ENCODE peak calls at places on chromosome 6, in six cellular contexts. One of them, this sample, is unnamed.

GRCh38 chr6:712805-713204 is 19.9 kb upstream of the EXOC2 start:
- DNase-seq in breast epithelium: no peak
- DNase-seq in cardiac muscle cell: no peak
- DNase-seq in heart right ventricle: no peak
- DNase-seq in prostate gland: no peak
- DNase-seq in psoas muscle: no peak
- DNase-seq in this sample: no peak

GRCh38 chr6:34515473-34516387 is 40.4 kb downstream of the SPDEF start:
- DNase-seq in breast epithelium: no peak
- DNase-seq in cardiac muscle cell: no peak
- DNase-seq in heart right ventricle: no peak
- DNase-seq in prostate gland: no peak
- DNase-seq in psoas muscle: no peak
- DNase-seq in this sample: no peak

GRCh38 chr6:126123226-126123625 is 136.9 kb downstream of the TRMT11 start:
- DNase-seq in breast epithelium: no peak
- DNase-seq in cardiac muscle cell: peak; percentile 59
- DNase-seq in heart right ventricle: no peak
- DNase-seq in prostate gland: no peak
- DNase-seq in psoas muscle: no peak
- DNase-seq in this sample: peak; percentile 46

GRCh38 chr6:152598421-152598820 is 38.7 kb downstream of the SYNE1 start:
- DNase-seq in breast epithelium: no peak
- DNase-seq in cardiac muscle cell: peak; percentile 21
- DNase-seq in heart right ventricle: no peak
- DNase-seq in prostate gland: no peak
- DNase-seq in psoas muscle: no peak
- DNase-seq in this sample: no peak

GRCh38 chr6:13581700-13582229 is 7.4 kb downstream of the SIRT5 start:
- DNase-seq in breast epithelium: no peak
- DNase-seq in cardiac muscle cell: no peak
- DNase-seq in heart right ventricle: no peak
- DNase-seq in prostate gland: no peak
- DNase-seq in psoas muscle: no peak
- DNase-seq in this sample: no peak

GRCh38 chr6:154071711-154072110 is 32.7 kb downstream of the OPRM1 start:
- DNase-seq in breast epithelium: no peak
- DNase-seq in cardiac muscle cell: no peak
- DNase-seq in heart right ventricle: no peak
- DNase-seq in prostate gland: no peak
- DNase-seq in psoas muscle: no peak
- DNase-seq in this sample: no peak

GRCh38 chr6:12163149-12163548 is 127.0 kb upstream of the EDN1 start:
- DNase-seq in breast epithelium: no peak
- DNase-seq in cardiac muscle cell: no peak
- DNase-seq in heart right ventricle: no peak
- DNase-seq in prostate gland: no peak
- DNase-seq in psoas muscle: no peak
- DNase-seq in this sample: no peak

GRCh38 chr6:38933426-38933825 is 115.2 kb upstream of the GLP1R start:
- DNase-seq in breast epithelium: no peak
- DNase-seq in cardiac muscle cell: peak; percentile 21
- DNase-seq in heart right ventricle: no peak
- DNase-seq in prostate gland: no peak
- DNase-seq in psoas muscle: no peak
- DNase-seq in this sample: peak; percentile 42

GRCh38 chr6:3884007-3884745 is 35.0 kb downstream of the FAM50B start:
- DNase-seq in breast epithelium: no peak
- DNase-seq in cardiac muscle cell: peak; percentile 77
- DNase-seq in heart right ventricle: no peak
- DNase-seq in prostate gland: no peak
- DNase-seq in psoas muscle: no peak
- DNase-seq in this sample: peak; percentile 47

GRCh38 chr6:52284131-52284459 is 447 bp downstream of the MCM3 start:
- DNase-seq in breast epithelium: peak; percentile 26
- DNase-seq in cardiac muscle cell: no peak
- DNase-seq in heart right ventricle: no peak
- DNase-seq in prostate gland: peak; percentile 21
- DNase-seq in psoas muscle: no peak
- DNase-seq in this sample: no peak

GRCh38 chr6:14228571-14228970 is 111.0 kb downstream of the CD83 start:
- DNase-seq in breast epithelium: no peak
- DNase-seq in cardiac muscle cell: peak; percentile 27
- DNase-seq in heart right ventricle: no peak
- DNase-seq in prostate gland: no peak
- DNase-seq in psoas muscle: no peak
- DNase-seq in this sample: no peak

GRCh38 chr6:21431526-21431925 is 162.0 kb upstream of the SOX4 start:
- DNase-seq in breast epithelium: no peak
- DNase-seq in cardiac muscle cell: no peak
- DNase-seq in heart right ventricle: no peak
- DNase-seq in prostate gland: no peak
- DNase-seq in psoas muscle: no peak
- DNase-seq in this sample: no peak

GRCh38 chr6:151196571-151196970 is 43.2 kb upstream of the AKAP12 start:
- DNase-seq in breast epithelium: peak; percentile 52
- DNase-seq in cardiac muscle cell: peak; percentile 93
- DNase-seq in heart right ventricle: no peak
- DNase-seq in prostate gland: no peak
- DNase-seq in psoas muscle: peak; percentile 36
- DNase-seq in this sample: no peak

GRCh38 chr6:15879372-15880261 is 216.8 kb upstream of the DTNBP1 start:
- DNase-seq in breast epithelium: no peak
- DNase-seq in cardiac muscle cell: peak; percentile 79
- DNase-seq in heart right ventricle: peak; percentile 81
- DNase-seq in prostate gland: no peak
- DNase-seq in psoas muscle: peak; percentile 71
- DNase-seq in this sample: peak; percentile 32

GRCh38 chr6:45684476-45684875 is 306.7 kb upstream of the SUPT3H start:
- DNase-seq in breast epithelium: no peak
- DNase-seq in cardiac muscle cell: no peak
- DNase-seq in heart right ventricle: no peak
- DNase-seq in prostate gland: no peak
- DNase-seq in psoas muscle: no peak
- DNase-seq in this sample: no peak

GRCh38 chr6:125700591-125701353 is 48.7 kb upstream of the HEY2 start:
- DNase-seq in breast epithelium: no peak
- DNase-seq in cardiac muscle cell: no peak
- DNase-seq in heart right ventricle: no peak
- DNase-seq in prostate gland: no peak
- DNase-seq in psoas muscle: no peak
- DNase-seq in this sample: no peak

GRCh38 chr6:30555428-30556005 is 772 bp downstream of the GNL1 start:
- DNase-seq in breast epithelium: no peak
- DNase-seq in cardiac muscle cell: peak; percentile 59
- DNase-seq in heart right ventricle: peak; percentile 58
- DNase-seq in prostate gland: peak; percentile 29
- DNase-seq in psoas muscle: peak; percentile 52
- DNase-seq in this sample: peak; percentile 7

GRCh38 chr6:143555071-143555492 is 43.6 kb upstream of the FUCA2 start:
- DNase-seq in breast epithelium: no peak
- DNase-seq in cardiac muscle cell: peak; percentile 29
- DNase-seq in heart right ventricle: no peak
- DNase-seq in prostate gland: no peak
- DNase-seq in psoas muscle: no peak
- DNase-seq in this sample: no peak

GRCh38 chr6:169291639-169292339 is 38.1 kb upstream of the THBS2 start:
- DNase-seq in breast epithelium: no peak
- DNase-seq in cardiac muscle cell: no peak
- DNase-seq in heart right ventricle: no peak
- DNase-seq in prostate gland: no peak
- DNase-seq in psoas muscle: no peak
- DNase-seq in this sample: no peak

GRCh38 chr6:109945091-109945490 is 33.0 kb upstream of the GPR6 start:
- DNase-seq in breast epithelium: no peak
- DNase-seq in cardiac muscle cell: no peak
- DNase-seq in heart right ventricle: no peak
- DNase-seq in prostate gland: no peak
- DNase-seq in psoas muscle: no peak
- DNase-seq in this sample: no peak

GRCh38 chr6:118764766-118765165 is 113.4 kb upstream of the CEP85L start:
- DNase-seq in breast epithelium: no peak
- DNase-seq in cardiac muscle cell: no peak
- DNase-seq in heart right ventricle: no peak
- DNase-seq in prostate gland: no peak
- DNase-seq in psoas muscle: no peak
- DNase-seq in this sample: no peak

GRCh38 chr6:3904518-3904917 is 55.3 kb downstream of the FAM50B start:
- DNase-seq in breast epithelium: no peak
- DNase-seq in cardiac muscle cell: no peak
- DNase-seq in heart right ventricle: no peak
- DNase-seq in prostate gland: no peak
- DNase-seq in psoas muscle: no peak
- DNase-seq in this sample: no peak

GRCh38 chr6:46016063-46016608 is 476 bp upstream of the CLIC5 start:
- DNase-seq in breast epithelium: no peak
- DNase-seq in cardiac muscle cell: no peak
- DNase-seq in heart right ventricle: no peak
- DNase-seq in prostate gland: no peak
- DNase-seq in psoas muscle: no peak
- DNase-seq in this sample: no peak

GRCh38 chr6:44661221-44661609 is 273.7 kb downstream of the CDC5L start:
- DNase-seq in breast epithelium: peak; percentile 38
- DNase-seq in cardiac muscle cell: no peak
- DNase-seq in heart right ventricle: no peak
- DNase-seq in prostate gland: peak; percentile 57
- DNase-seq in psoas muscle: no peak
- DNase-seq in this sample: no peak

DNA sequence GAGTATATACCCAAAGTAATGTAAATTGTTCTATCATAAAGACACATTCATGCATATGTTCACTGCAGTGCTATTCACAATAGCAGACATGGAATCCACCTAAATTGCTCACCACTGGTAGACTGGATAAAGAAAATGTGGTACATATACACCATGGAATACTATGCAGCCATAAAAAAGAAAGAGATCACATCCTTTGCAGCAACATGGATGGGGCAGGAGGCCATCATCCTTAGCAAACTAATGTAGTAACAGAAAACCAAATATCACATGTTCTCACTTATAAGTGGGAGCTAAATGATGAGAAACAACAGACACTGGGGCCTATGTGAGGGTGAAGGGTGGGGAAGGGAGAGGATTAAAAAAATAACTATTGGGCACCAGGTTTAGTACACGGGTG is 11.5 kb upstream of the TMEM200A start:
- DNase-seq in breast epithelium: no peak
- DNase-seq in cardiac muscle cell: no peak
- DNase-seq in heart right ventricle: no peak
- DNase-seq in prostate gland: no peak
- DNase-seq in psoas muscle: no peak
- DNase-seq in this sample: no peak
- H3K36me3 ChIP-seq in breast epithelium: no peaks in the 10 kb centered on the region
- H3K36me3 ChIP-seq in cardiac muscle cell: no peaks in the 10 kb centered on the region
- H3K36me3 ChIP-seq in heart right ventricle: no peaks in the 10 kb centered on the region
- H3K36me3 ChIP-seq in prostate gland: no peaks in the 10 kb centered on the region
- H3K36me3 ChIP-seq in psoas muscle: no peaks in the 10 kb centered on the region
- H3K36me3 ChIP-seq in this sample: no peaks in the 10 kb centered on the region

DNA sequence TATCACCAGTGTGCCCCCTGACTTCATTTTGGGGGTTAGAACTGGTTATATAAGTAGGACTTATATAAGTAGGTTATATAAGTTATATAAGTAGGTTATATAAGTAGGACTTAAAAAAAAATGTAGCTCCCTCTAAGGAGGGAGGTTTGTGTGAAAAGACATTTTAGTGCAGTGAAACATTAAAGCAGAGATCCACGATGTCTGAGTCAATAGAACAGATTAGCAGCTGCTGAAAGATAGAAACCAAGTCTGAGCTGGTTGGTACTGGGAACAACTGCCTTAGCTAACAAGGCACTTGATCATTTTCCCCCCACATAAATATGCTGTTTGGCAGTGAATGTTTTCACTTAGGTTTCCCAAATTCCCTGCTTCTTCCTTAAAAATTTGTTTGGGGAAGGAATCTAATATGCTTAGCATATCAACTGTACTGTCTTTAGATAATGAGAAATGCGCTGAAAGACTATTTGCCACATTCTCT is 2.1 kb upstream of the RPS12 start:
- DNase-seq in breast epithelium: no peak
- DNase-seq in cardiac muscle cell: peak; percentile 62
- DNase-seq in heart right ventricle: no peak
- DNase-seq in prostate gland: no peak
- DNase-seq in psoas muscle: no peak
- DNase-seq in this sample: peak; percentile 32
- H3K27ac ChIP-seq in breast epithelium: peak overlapping the region; percentile 92
- H3K27ac ChIP-seq in cardiac muscle cell: peak overlapping the region; percentile 8
- H3K27ac ChIP-seq in heart right ventricle: peak overlapping the region; percentile 90
- H3K27ac ChIP-seq in prostate gland: peak overlapping the region; percentile 89
- H3K27ac ChIP-seq in psoas muscle: peak overlapping the region; percentile 88
- H3K27ac ChIP-seq in this sample: peak overlapping the region; percentile 67

GRCh38 chr6:105317607-105318533 is 85.0 kb downstream of the PREP start:
- DNase-seq in breast epithelium: no peak
- DNase-seq in cardiac muscle cell: no peak
- DNase-seq in heart right ventricle: no peak
- DNase-seq in prostate gland: no peak
- DNase-seq in psoas muscle: no peak
- DNase-seq in this sample: no peak
- TF ChIP-seq CTCF in breast epithelium: peak; percentile 47
- TF ChIP-seq CTCF in cardiac muscle cell: peak; percentile 23
- TF ChIP-seq CTCF in heart right ventricle: peak; percentile 36
- TF ChIP-seq CTCF in prostate gland: peak; percentile 47
- TF ChIP-seq CTCF in psoas muscle: peak; percentile 47
- TF ChIP-seq CTCF in this sample: peak; percentile 42

GRCh38 chr6:25984265-25984664 is 21.7 kb downstream of the TRIM38 start:
- DNase-seq in breast epithelium: no peak
- DNase-seq in cardiac muscle cell: no peak
- DNase-seq in heart right ventricle: no peak
- DNase-seq in prostate gland: no peak
- DNase-seq in psoas muscle: no peak
- DNase-seq in this sample: no peak

GRCh38 chr6:25975909-25976560 is 13.4 kb downstream of the TRIM38 start:
- DNase-seq in breast epithelium: no peak
- DNase-seq in cardiac muscle cell: peak; percentile 52
- DNase-seq in heart right ventricle: no peak
- DNase-seq in prostate gland: no peak
- DNase-seq in psoas muscle: no peak
- DNase-seq in this sample: no peak

GRCh38 chr6:25980935-25981334 is 18.3 kb downstream of the TRIM38 start:
- DNase-seq in breast epithelium: no peak
- DNase-seq in cardiac muscle cell: no peak
- DNase-seq in heart right ventricle: no peak
- DNase-seq in prostate gland: no peak
- DNase-seq in psoas muscle: no peak
- DNase-seq in this sample: no peak

DNA sequence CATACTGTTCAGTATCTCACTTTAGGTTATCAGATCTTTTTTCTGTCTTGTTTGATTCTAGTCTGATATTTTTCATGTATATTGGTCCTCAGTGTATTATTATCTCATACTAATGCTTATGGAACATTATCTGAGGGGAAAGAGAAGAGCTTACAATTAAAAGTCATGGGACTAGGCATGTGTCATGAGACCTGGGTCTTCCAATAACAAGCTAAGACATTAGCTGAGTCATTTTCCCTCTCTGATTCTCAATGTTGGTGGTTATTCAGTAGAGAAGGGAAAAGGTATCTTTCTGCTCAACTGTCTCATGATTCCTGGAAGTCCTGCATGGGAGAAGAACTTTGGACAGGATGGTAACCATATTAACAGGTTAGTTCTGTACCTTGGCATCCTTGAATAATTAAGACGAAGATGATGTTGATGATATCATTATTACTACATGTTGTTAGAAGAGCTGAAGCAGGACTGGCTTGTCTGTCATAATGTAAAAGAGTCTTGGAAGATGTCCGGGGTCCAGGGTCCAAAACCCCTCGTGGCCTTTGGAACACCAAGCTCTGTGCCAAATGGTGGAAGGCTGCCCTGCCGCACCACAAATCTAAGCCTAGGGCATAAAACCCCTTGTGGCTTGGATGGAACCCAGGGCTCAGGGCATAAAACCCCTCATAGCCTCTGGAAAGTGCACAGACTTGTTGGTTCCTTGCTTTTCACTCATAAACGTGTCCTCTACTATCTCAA is 19.1 kb downstream of the TRIM38 start:
- DNase-seq in breast epithelium: no peak
- DNase-seq in cardiac muscle cell: no peak
- DNase-seq in heart right ventricle: no peak
- DNase-seq in prostate gland: no peak
- DNase-seq in psoas muscle: no peak
- DNase-seq in this sample: no peak
- H3K36me3 ChIP-seq in breast epithelium: no peaks in the 10 kb centered on the region
- H3K36me3 ChIP-seq in cardiac muscle cell: no peaks in the 10 kb centered on the region
- H3K36me3 ChIP-seq in heart right ventricle: peaks cover 98% of the 10 kb centered on the region
- H3K36me3 ChIP-seq in prostate gland: peaks cover 10% of the 10 kb centered on the region
- H3K36me3 ChIP-seq in psoas muscle: peaks cover 68% of the 10 kb centered on the region
- H3K36me3 ChIP-seq in this sample: peaks cover 44% of the 10 kb centered on the region